ENCODE peak calls at places on chromosomes 12 and 14, in five cellular contexts. Y, J, N, S and V are unnamed samples.
A peak's percentile ranks its signal among the peaks of the same experiment; 100 is the strongest.

GRCh38 chr14:68685419-68686211 is 107.3 kb downstream of the ZFP36L1 start:
- DNase-seq in Y (peak; percentile 43), J (peak; percentile 83), N (no peak), S (peak; percentile 81), V (peak; percentile 44)

GRCh38 chr14:56650075-56650474 is 70.5 kb downstream of the TMEM260 start:
- DNase-seq in Y (no peak), J (no peak), N (peak; percentile 45), S (no peak), V (no peak)

GRCh38 chr12:30888241-30888640 is 38.3 kb upstream of the TSPAN11 start:
- DNase-seq in Y (no peak), J (no peak), N (no peak), S (no peak), V (no peak)

GRCh38 chr14:34098045-34098984 is 147.4 kb upstream of the EGLN3 start:
- DNase-seq in Y (peak; percentile 25), J (no peak), N (peak; percentile 42), S (no peak), V (peak; percentile 50)

GRCh38 chr12:45745861-45746277 is 16.4 kb downstream of the ARID2 start:
- DNase-seq in Y (no peak), J (no peak), N (no peak), S (no peak), V (no peak)

GRCh38 chr12:85835810-85836715 is at the start of gene RASSF9:
- DNase-seq in Y (no peak), J (no peak), N (peak; percentile 13), S (no peak), V (no peak)

GRCh38 chr12:41619705-41620104 is 431.6 kb downstream of the PDZRN4 start:
- DNase-seq in Y (no peak), J (no peak), N (no peak), S (no peak), V (no peak)

GRCh38 chr12:27285395-27285794 is 41.3 kb downstream of the STK38L start:
- DNase-seq in Y (no peak), J (no peak), N (no peak), S (no peak), V (no peak)

GRCh38 chr14:77125275-77126073 is 16.1 kb downstream of the ZDHHC22 start:
- DNase-seq in Y (no peak), J (no peak), N (no peak), S (no peak), V (no peak)

GRCh38 chr12:99386907-99387306 is 260.6 kb upstream of the GARIN6 start:
- DNase-seq in Y (no peak), J (no peak), N (no peak), S (no peak), V (no peak)

GRCh38 chr14:78005325-78005724 is 164.8 kb upstream of the NRXN3 start:
- DNase-seq in Y (no peak), J (peak; percentile 57), N (no peak), S (no peak), V (no peak)

GRCh38 chr14:89121961-89122675 is 294.9 kb downstream of the FOXN3 start:
- DNase-seq in Y (no peak), J (no peak), N (no peak), S (no peak), V (no peak)

GRCh38 chr14:70139384-70139783 is 49.4 kb downstream of the SLC8A3 start:
- DNase-seq in Y (no peak), J (peak; percentile 26), N (no peak), S (no peak), V (no peak)

GRCh38 chr12:116323696-116324386 is 46.3 kb upstream of the MED13L start:
- DNase-seq in Y (no peak), J (no peak), N (no peak), S (no peak), V (no peak)

GRCh38 chr14:66643344-66643743 is 135.4 kb downstream of the GPHN start:
- DNase-seq in Y (no peak), J (no peak), N (no peak), S (no peak), V (no peak)

GRCh38 chr14:91878274-91878673 is 10.9 kb upstream of the TC2N start:
- DNase-seq in Y (no peak), J (no peak), N (no peak), S (no peak), V (no peak)

GRCh38 chr14:68814376-68815287 is 21.8 kb upstream of the ZFP36L1 start:
- DNase-seq in Y (peak; percentile 89), J (peak; percentile 68), N (no peak), S (peak; percentile 57), V (peak; percentile 16)

GRCh38 chr14:95699397-95699796 is 13.2 kb downstream of the TCL1B start:
- DNase-seq in Y (no peak), J (peak; percentile 43), N (no peak), S (no peak), V (no peak)

GRCh38 chr12:71900091-71900490 is 38.6 kb upstream of the TPH2 start:
- DNase-seq in Y (no peak), J (no peak), N (no peak), S (no peak), V (no peak)

GRCh38 chr12:9933966-9934365 is 1.8 kb upstream of the CLEC2A start:
- DNase-seq in Y (no peak), J (no peak), N (no peak), S (no peak), V (no peak)

GRCh38 chr14:87305345-87305744 is 687.6 kb downstream of the GALC start:
- DNase-seq in Y (no peak), J (no peak), N (no peak), S (no peak), V (no peak)

GRCh38 chr14:90344920-90345557 is 13.3 kb upstream of the NRDE2 start:
- DNase-seq in Y (no peak), J (no peak), N (no peak), S (no peak), V (no peak)

GRCh38 chr14:101482066-101482465 is 79.2 kb upstream of the DIO3 start:
- DNase-seq in Y (no peak), J (no peak), N (no peak), S (no peak), V (no peak)

GRCh38 chr12:102426599-102427541 is 53.5 kb downstream of the IGF1 start:
- DNase-seq in Y (no peak), J (no peak), N (no peak), S (no peak), V (no peak)

GRCh38 chr12:19527876-19528275 is 88.6 kb downstream of the AEBP2 start:
- DNase-seq in Y (no peak), J (no peak), N (no peak), S (no peak), V (no peak)

GRCh38 chr14:105773584-105773983 is 247.2 kb downstream of the TMEM121 start:
- DNase-seq in Y (no peak), J (no peak), N (no peak), S (no peak), V (no peak)

GRCh38 chr12:40819427-40820108 is 127.3 kb downstream of the CNTN1 start:
- DNase-seq in Y (no peak), J (no peak), N (peak; percentile 13), S (no peak), V (no peak)

GRCh38 chr12:25943940-25944339 is 14.5 kb upstream of the RASSF8 start:
- DNase-seq in Y (no peak), J (no peak), N (no peak), S (no peak), V (no peak)

GRCh38 chr12:26978801-26979200 is 35.4 kb downstream of the TM7SF3 start:
- DNase-seq in Y (no peak), J (no peak), N (no peak), S (no peak), V (no peak)

GRCh38 chr12:124938606-124939427 is 24.4 kb upstream of the UBC start:
- DNase-seq in Y (peak; percentile 70), J (peak; percentile 54), N (no peak), S (no peak), V (no peak)